ENCODE peak calls at places on chromosomes 3 and 15, in seven cellular contexts. X, Y, U, O, T, I and W are unnamed samples.

GRCh38 chr3:54577313-54577712 is 350.5 kb downstream of the LRTM1 start:
- DNase-seq in O (no peak), X (no peak), U (no peak), T (peak; percentile 28), Y (no peak), I (no peak), W (no peak)

GRCh38 chr15:78044407-78045155 is 32.9 kb downstream of the TBC1D2B start:
- DNase-seq in I (no peak), Y (no peak), U (no peak), T (no peak), X (peak; percentile 52), O (peak; percentile 88), W (peak; percentile 83)

GRCh38 chr3:45599984-45600650 is 5.6 kb downstream of the LIMD1 start:
- DNase-seq in X (no peak), I (no peak), Y (peak; percentile 79), T (peak; percentile 65), O (no peak), U (peak; percentile 65), W (no peak)

GRCh38 chr15:52540374-52541012 is 11.8 kb upstream of the MYO5A start:
- DNase-seq in I (no peak), X (no peak), O (peak; percentile 31), Y (no peak), U (no peak), T (no peak), W (no peak)

GRCh38 chr15:93417156-93418077 is 328.4 kb upstream of the RGMA start:
- DNase-seq in U (no peak), Y (no peak), X (no peak), T (peak; percentile 69), I (no peak), O (no peak), W (no peak)

GRCh38 chr3:57756528-57757401 is 656 bp downstream of the SLMAP start:
- DNase-seq in T (peak; percentile 94), X (peak; percentile 64), Y (peak; percentile 62), I (peak; percentile 65), U (peak; percentile 35), O (peak; percentile 36), W (peak; percentile 57)

GRCh38 chr3:103048371-103048722 is 613.5 kb downstream of the ZPLD1 start:
- DNase-seq in Y (no peak), O (peak; percentile 88), I (no peak), U (no peak), X (peak; percentile 8), T (no peak), W (no peak)

GRCh38 chr3:197002701-197003454 is 26.7 kb downstream of the MELTF start:
- DNase-seq in T (peak; percentile 95), I (peak; percentile 70), Y (peak; percentile 67), X (peak; percentile 62), O (peak; percentile 37), U (peak; percentile 91), W (peak; percentile 59)

GRCh38 chr3:42101048-42101447 is 9.9 kb downstream of the TRAK1 start:
- DNase-seq in O (peak; percentile 70), I (no peak), T (peak; percentile 90), Y (peak; percentile 77), X (peak; percentile 82), U (no peak), W (peak; percentile 83)

GRCh38 chr3:151439652-151440125 is 21.2 kb downstream of the IGSF10 start:
- DNase-seq in Y (peak; percentile 69), T (no peak), I (no peak), O (peak; percentile 57), X (peak; percentile 80), U (no peak), W (peak; percentile 81)

GRCh38 chr3:79844176-79844575 is 76.4 kb upstream of the ROBO1 start:
- DNase-seq in Y (no peak), O (no peak), T (no peak), U (no peak), X (no peak), I (no peak), W (no peak)

GRCh38 chr3:13844911-13845310 is 35.0 kb downstream of the WNT7A start:
- DNase-seq in Y (no peak), O (no peak), X (no peak), I (no peak), U (no peak), T (no peak), W (no peak)